ENCODE peak calls at places on chromosomes 12 and 14, in eight cellular contexts. F is ACHN, W is K562, R is WTC11, S is T-helper 2 cell, Y is progenitor cell of endocrine pancreas, J is HFF-Myc, I is head of caudate nucleus. B is an unnamed sample.

GRCh38 chr14:91425720-91426032 is 8.1 kb upstream of the CCDC88C start:
- DNase-seq in F (no peak), W (no peak), R (no peak), S (no peak), Y (no peak), J (no peak), I (no peak), B (no peak)

GRCh38 chr12:106179086-106179485 is 40.3 kb upstream of the NUAK1 start:
- DNase-seq in F (no peak), W (no peak), R (no peak), S (no peak), Y (no peak), J (no peak), I (no peak), B (peak; percentile 40)

GRCh38 chr12:125178222-125178621 is 113.0 kb downstream of the AACS start:
- DNase-seq in F (no peak), W (no peak), R (no peak), S (no peak), Y (no peak), J (no peak), I (no peak), B (no peak)

GRCh38 chr12:29131539-29131938 is 17.5 kb upstream of the FAR2 start:
- DNase-seq in F (no peak), W (no peak), R (no peak), S (no peak), Y (no peak), J (peak; percentile 81), I (no peak), B (peak; percentile 53)

GRCh38 chr12:94970560-94970959 is 32.9 kb downstream of the NDUFA12 start:
- DNase-seq in F (no peak), W (no peak), R (no peak), S (no peak), Y (no peak), J (no peak), I (no peak), B (no peak)

GRCh38 chr12:6684609-6685008 is 4.6 kb downstream of the ZNF384 start:
- DNase-seq in F (peak; percentile 63), W (peak; percentile 32), R (peak; percentile 36), S (no peak), Y (no peak), J (no peak), I (peak; percentile 37), B (peak; percentile 65)

GRCh38 chr12:29640589-29641345 is 143.0 kb downstream of the TMTC1 start:
- DNase-seq in F (peak; percentile 8), W (no peak), R (peak; percentile 16), S (no peak), Y (peak; percentile 30), J (no peak), I (peak; percentile 21), B (no peak)

GRCh38 chr14:100144996-100145646 is 14.3 kb downstream of the DEGS2 start:
- DNase-seq in F (no peak), W (no peak), R (no peak), S (no peak), Y (no peak), J (no peak), I (no peak), B (no peak)

GRCh38 chr14:73589128-73589527 is 2.5 kb upstream of the ACOT4 start:
- DNase-seq in F (no peak), W (no peak), R (no peak), S (no peak), Y (no peak), J (no peak), I (no peak), B (no peak)

GRCh38 chr14:97824218-97824617 is 1027.0 kb downstream of the VRK1 start:
- DNase-seq in F (no peak), W (no peak), R (no peak), S (no peak), Y (no peak), J (no peak), I (no peak), B (no peak)

GRCh38 chr12:94134226-94134795 is 14.1 kb upstream of the PLXNC1 start:
- DNase-seq in F (peak; percentile 76), W (peak; percentile 73), R (no peak), S (no peak), Y (no peak), J (peak; percentile 25), I (no peak), B (peak; percentile 76)

GRCh38 chr12:124026755-124027745 is 54.0 kb downstream of the ZNF664 start:
- DNase-seq in F (no peak), W (peak; percentile 21), R (no peak), S (no peak), Y (no peak), J (no peak), I (no peak), B (no peak)

GRCh38 chr14:33123281-33123680 is 184.6 kb downstream of the NPAS3 start:
- DNase-seq in F (no peak), W (no peak), R (no peak), S (no peak), Y (no peak), J (no peak), I (no peak), B (no peak)

GRCh38 chr12:21987786-21988185 is 46.6 kb upstream of the ABCC9 start:
- DNase-seq in F (no peak), W (no peak), R (no peak), S (no peak), Y (no peak), J (no peak), I (no peak), B (no peak)

GRCh38 chr12:33439587-33440011 is at the start of gene SYT10:
- DNase-seq in F (no peak), W (peak; percentile 62), R (peak; percentile 81), S (no peak), Y (peak; percentile 62), J (no peak), I (peak; percentile 48), B (no peak)

GRCh38 chr12:11649413-11650278 is at the start of gene ETV6:
- DNase-seq in F (peak; percentile 95), W (peak; percentile 68), R (peak; percentile 48), S (peak; percentile 70), Y (peak; percentile 64), J (peak; percentile 84), I (peak; percentile 49), B (peak; percentile 91)

GRCh38 chr14:57611555-57612075 is 118.0 kb upstream of the CCDC198 start:
- DNase-seq in F (no peak), W (no peak), R (no peak), S (no peak), Y (no peak), J (no peak), I (no peak), B (no peak)